ENCODE peak calls at places on chromosomes 5 and 9, in nine cellular contexts. E is pancreas, M is HFFc6, D is psoas muscle, S is coronary artery, N is BJ, A is uterus, F is ovary, W is OCI-LY7. C is an unnamed sample.

GRCh38 chr9:120324996-120325642 is 254.8 kb downstream of the CDK5RAP2 start:
- DNase-seq in A (no peak), M (no peak), W (peak), E (no peak), S (no peak), N (no peak), D (no peak), F (no peak), C (no peak)

GRCh38 chr5:1400936-1401335 is 44.3 kb downstream of the SLC6A3 start:
- DNase-seq in A (no peak), S (no peak), E (no peak), N (no peak), M (no peak), W (no peak), F (no peak), D (peak), C (no peak)

GRCh38 chr9:127905788-127906191 is 6.4 kb upstream of the ST6GALNAC6 start:
- DNase-seq in D (peak), W (peak), A (peak), N (no peak), S (no peak), M (no peak), E (peak), F (no peak), C (no peak)

GRCh38 chr5:3091040-3091774 is 339.7 kb upstream of the IRX2 start:
- DNase-seq in A (no peak), M (no peak), N (no peak), F (no peak), E (no peak), W (no peak), D (no peak), S (no peak), C (no peak)

GRCh38 chr9:135066291-135066690 is 21.2 kb upstream of the OLFM1 start:
- DNase-seq in N (no peak), W (no peak), A (no peak), E (no peak), D (no peak), M (no peak), F (no peak), S (no peak), C (no peak)

GRCh38 chr9:108743426-108743825 is 112.4 kb downstream of the ACTL7B start:
- DNase-seq in A (no peak), W (no peak), N (no peak), S (no peak), D (no peak), M (no peak), F (no peak), E (no peak), C (no peak)

GRCh38 chr5:179166171-179166885 is 106.2 kb downstream of the ZNF354C start:
- DNase-seq in F (no peak), A (no peak), S (no peak), D (no peak), E (no peak), M (no peak), N (no peak), W (no peak), C (no peak)

GRCh38 chr9:86098793-86099694 is at the start of gene GOLM1:
- DNase-seq in D (peak), F (peak), A (peak), M (peak), W (no peak), S (no peak), N (no peak), E (peak), C (no peak)

GRCh38 chr9:131398204-131398603 is 4.3 kb downstream of the PRRC2B start:
- DNase-seq in E (no peak), W (peak), D (no peak), S (no peak), N (no peak), A (no peak), M (no peak), F (no peak), C (no peak)

GRCh38 chr5:9538504-9538903 is 7.4 kb downstream of the SEMA5A start:
- DNase-seq in W (no peak), F (no peak), D (no peak), N (no peak), M (peak), S (no peak), E (no peak), A (no peak), C (no peak)

GRCh38 chr5:36877667-36878420 is 1.3 kb downstream of the NIPBL start:
- DNase-seq in S (no peak), W (peak), N (no peak), F (no peak), M (peak), D (no peak), A (no peak), E (no peak), C (no peak)

GRCh38 chr5:178388381-178389030 is 155.9 kb upstream of the PHYKPL start:
- DNase-seq in A (no peak), D (peak), S (peak), E (no peak), M (no peak), F (no peak), W (no peak), N (no peak), C (no peak)

GRCh38 chr5:79236970-79237734 is 1.2 kb downstream of the JMY start:
- DNase-seq in D (peak), N (no peak), M (peak), E (peak), F (peak), W (peak), S (no peak), A (peak), C (no peak)

GRCh38 chr5:79236364-79236969 is 536 bp downstream of the JMY start:
- DNase-seq in M (no peak), D (no peak), N (no peak), S (no peak), F (no peak), A (no peak), W (peak), E (no peak), C (no peak)

GRCh38 chr5:79237735-79238560 is 2.0 kb downstream of the JMY start:
- DNase-seq in N (no peak), A (no peak), W (peak), M (no peak), D (no peak), F (no peak), E (no peak), S (no peak), C (no peak)

GRCh38 chr5:79235222-79235577 is 731 bp upstream of the JMY start:
- DNase-seq in A (no peak), M (no peak), S (no peak), N (no peak), F (no peak), D (no peak), W (peak), E (peak), C (no peak)

DNA sequence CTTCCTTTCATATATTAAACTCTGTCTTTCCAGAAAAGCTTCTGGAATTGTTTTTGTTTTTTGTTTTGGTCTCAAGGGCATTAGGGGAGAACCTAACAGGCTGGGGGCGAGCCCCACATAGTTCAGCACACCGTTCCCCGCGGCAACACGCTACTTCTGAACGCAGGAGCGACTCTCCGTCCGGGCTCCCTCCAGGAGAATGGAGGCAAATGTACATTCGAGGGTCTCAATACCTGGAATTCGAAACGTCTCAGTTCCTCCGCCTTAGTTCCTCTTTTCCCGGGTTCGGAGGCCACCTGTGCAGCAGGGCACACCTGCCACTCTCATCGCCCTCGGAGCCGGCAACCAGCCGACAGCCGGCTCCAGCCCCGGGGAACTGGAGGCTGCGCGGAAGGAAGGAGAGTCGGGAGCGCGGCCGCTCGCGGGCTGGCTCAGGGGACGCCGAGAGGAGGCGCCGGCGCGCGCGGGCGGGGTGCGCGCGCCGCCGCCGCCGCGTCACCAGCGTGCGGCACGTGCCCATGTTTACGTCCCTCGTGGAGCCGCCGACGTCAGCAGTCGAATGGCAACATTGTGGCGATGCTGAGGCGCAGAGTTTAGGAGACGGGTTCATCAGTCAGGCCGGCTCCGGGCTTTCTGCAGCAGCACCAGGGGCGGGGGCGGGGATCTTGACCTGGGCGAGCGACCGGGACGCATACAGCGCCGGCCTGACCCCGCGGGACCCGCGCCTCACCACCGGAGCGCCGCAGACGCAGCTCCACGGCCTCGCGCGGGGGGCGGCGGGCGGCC is at the start of gene JMY:
- DNase-seq in A (peak), E (peak), N (no peak), W (peak), F (peak), M (peak), D (peak), S (peak), C (no peak)
- TF ChIP-seq CTCF in A (no peak), E (no peak), N (peak), W (no peak), F (no peak), M (no peak), D (peak), S (no peak), C (no peak)

GRCh38 chr9:38233796-38234355 is 158.6 kb upstream of the ALDH1B1 start:
- DNase-seq in E (no peak), S (no peak), D (no peak), W (no peak), N (no peak), A (no peak), M (no peak), F (no peak), C (no peak)
- TF ChIP-seq CTCF in E (no peak), S (no peak), D (no peak), W (no peak), N (no peak), A (no peak), M (no peak), F (no peak), C (no peak)

DNA sequence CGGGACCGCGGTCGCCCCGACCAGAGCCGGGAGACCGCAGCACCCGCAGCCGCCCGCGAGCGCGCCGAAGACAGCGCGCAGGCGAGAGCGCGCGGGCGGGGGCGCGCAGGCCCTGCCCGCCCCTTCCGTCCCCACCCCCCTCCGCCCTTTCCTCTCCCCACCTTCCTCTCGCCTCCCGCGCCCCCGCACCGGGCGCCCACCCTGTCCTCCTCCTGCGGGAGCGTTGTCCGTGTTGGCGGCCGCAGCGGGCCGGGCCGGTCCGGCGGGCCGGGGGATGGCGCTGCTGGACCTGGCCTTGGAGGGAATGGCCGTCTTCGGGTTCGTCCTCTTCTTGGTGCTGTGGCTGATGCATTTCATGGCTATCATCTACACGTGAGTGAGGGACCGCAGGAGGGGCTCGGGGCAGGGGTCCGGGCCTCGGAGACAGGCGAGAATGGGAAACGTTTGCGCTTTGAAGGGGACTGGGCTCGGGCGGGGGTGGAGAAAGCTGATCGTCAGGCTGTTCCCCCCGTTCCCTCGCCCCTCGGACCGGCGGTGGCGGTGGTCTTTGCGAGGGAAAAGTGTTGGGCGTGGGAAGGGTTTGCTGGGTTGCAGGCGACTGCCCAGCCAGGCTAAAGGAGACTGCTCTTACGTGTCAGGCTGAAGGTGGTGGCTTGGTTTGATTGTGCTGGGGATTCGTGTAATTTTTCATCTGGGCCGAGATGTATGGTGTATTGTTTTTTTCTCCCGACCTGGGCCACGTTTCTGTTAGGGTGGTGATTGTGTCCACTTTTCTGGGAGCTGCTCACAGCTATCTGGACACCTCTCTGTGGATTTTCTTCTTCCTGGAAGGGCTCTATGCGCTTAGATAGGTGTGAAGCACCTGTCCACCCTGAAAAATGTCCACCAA is 572 bp downstream of the UGCG start:
- DNase-seq in F (peak), S (peak), M (peak), A (peak), W (no peak), E (peak), N (no peak), D (peak), C (no peak)
- TF ChIP-seq CTCF in F (no peak), S (no peak), M (peak), A (no peak), W (no peak), E (no peak), N (peak), D (peak), C (no peak)

DNA sequence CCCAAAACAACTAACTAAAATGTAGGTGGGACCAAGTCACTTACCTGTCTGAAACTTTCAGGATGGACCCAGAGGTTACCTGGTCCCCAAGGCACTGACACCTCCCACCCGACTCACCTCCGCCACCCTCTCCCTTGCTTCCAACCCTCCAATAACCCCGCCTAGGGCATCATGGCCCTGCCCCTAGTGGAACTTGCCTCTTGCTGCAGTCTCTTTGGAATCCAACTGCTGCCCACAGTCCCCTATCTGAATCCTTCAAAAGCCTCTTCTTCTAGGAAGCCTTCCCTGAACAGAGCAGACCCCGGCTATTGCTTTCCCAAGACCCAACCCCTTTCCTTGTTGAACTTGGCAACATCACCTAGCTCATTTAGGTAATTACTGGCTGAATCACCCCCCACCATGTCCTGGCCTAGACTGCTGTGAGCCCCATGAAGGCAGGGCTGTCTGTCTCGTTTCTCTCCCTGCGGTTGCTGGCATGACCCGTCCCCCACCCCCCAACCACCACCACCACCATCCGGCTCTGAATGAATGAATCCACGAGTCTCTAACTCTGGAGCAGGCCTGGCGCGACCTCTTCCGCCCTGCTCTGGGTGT is 9.4 kb downstream of the CRB2 start:
- DNase-seq in M (no peak), F (no peak), A (no peak), N (no peak), D (no peak), W (no peak), S (no peak), E (no peak), C (no peak)
- TF ChIP-seq CTCF in M (peak), F (no peak), A (no peak), N (peak), D (no peak), W (peak), S (no peak), E (no peak), C (peak)

DNA sequence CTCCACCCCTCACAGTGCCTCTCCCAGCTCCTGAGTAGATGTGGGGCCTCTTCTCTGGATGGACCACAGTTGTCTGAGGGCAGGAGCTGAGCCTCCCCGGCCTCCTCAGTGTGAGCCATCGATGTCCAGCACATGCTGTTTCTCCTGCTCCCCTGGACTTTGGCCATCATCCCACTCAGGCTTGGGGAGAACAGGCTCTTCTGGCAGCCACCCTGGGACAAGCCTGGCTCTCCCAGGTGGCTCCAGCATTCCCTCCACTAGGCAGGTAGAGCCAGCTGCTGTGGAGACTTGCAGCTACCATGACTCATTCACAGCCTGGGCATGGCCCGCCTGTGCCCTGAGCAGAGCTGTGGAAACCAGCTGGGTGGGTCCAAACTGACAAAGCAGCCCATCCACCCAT is 77.0 kb downstream of the CSNK1A1 start:
- DNase-seq in F (no peak), A (no peak), D (no peak), E (peak), W (no peak), S (no peak), N (no peak), M (no peak), C (no peak)
- TF ChIP-seq CTCF in F (no peak), A (no peak), D (no peak), E (no peak), W (no peak), S (no peak), N (no peak), M (no peak), C (peak)

GRCh38 chr9:104494808-104495207 is 9.3 kb upstream of the OR13F1 start:
- DNase-seq in M (no peak), D (no peak), F (no peak), A (no peak), S (no peak), E (no peak), W (peak), N (no peak), C (no peak)
- TF ChIP-seq CTCF in M (no peak), D (no peak), F (no peak), A (no peak), S (no peak), E (no peak), W (peak), N (no peak), C (peak)